ENCODE peak calls at places on chromosomes 12 and 14, in nine cellular contexts. One of them, this sample, is unnamed.

GRCh38 chr12:127984386-127985055 is 282.4 kb upstream of the TMEM132C start:
- DNase-seq in RWPE1: no peak
- DNase-seq in fibroblast of lung: peak
- DNase-seq in stomach: no peak
- DNase-seq in PC-3: peak
- DNase-seq in small intestine: no peak
- DNase-seq in hepatocyte: no peak
- DNase-seq in upper lobe of right lung: no peak
- DNase-seq in naive thymus-derived CD4-positive, alpha-beta T cell: no peak
- DNase-seq in this sample: no peak

GRCh38 chr12:4293299-4293941 is 19.9 kb downstream of the CCND2 start:
- DNase-seq in RWPE1: no peak
- DNase-seq in fibroblast of lung: no peak
- DNase-seq in stomach: no peak
- DNase-seq in PC-3: no peak
- DNase-seq in small intestine: no peak
- DNase-seq in hepatocyte: no peak
- DNase-seq in upper lobe of right lung: no peak
- DNase-seq in naive thymus-derived CD4-positive, alpha-beta T cell: no peak
- DNase-seq in this sample: no peak

GRCh38 chr14:75234173-75234855 is 44.3 kb upstream of the FOS start:
- DNase-seq in RWPE1: peak
- DNase-seq in fibroblast of lung: peak
- DNase-seq in stomach: no peak
- DNase-seq in PC-3: peak
- DNase-seq in small intestine: peak
- DNase-seq in hepatocyte: peak
- DNase-seq in upper lobe of right lung: peak
- DNase-seq in naive thymus-derived CD4-positive, alpha-beta T cell: no peak
- DNase-seq in this sample: no peak

GRCh38 chr12:15689751-15690191 is 99.4 kb downstream of the EPS8 start:
- DNase-seq in RWPE1: no peak
- DNase-seq in fibroblast of lung: no peak
- DNase-seq in stomach: no peak
- DNase-seq in PC-3: peak
- DNase-seq in small intestine: peak
- DNase-seq in hepatocyte: no peak
- DNase-seq in upper lobe of right lung: no peak
- DNase-seq in naive thymus-derived CD4-positive, alpha-beta T cell: no peak
- DNase-seq in this sample: no peak

GRCh38 chr12:51773145-51773869 is 75.2 kb downstream of the FIGNL2 start:
- DNase-seq in RWPE1: peak
- DNase-seq in fibroblast of lung: peak
- DNase-seq in stomach: no peak
- DNase-seq in PC-3: peak
- DNase-seq in small intestine: no peak
- DNase-seq in hepatocyte: no peak
- DNase-seq in upper lobe of right lung: no peak
- DNase-seq in naive thymus-derived CD4-positive, alpha-beta T cell: no peak
- DNase-seq in this sample: no peak

GRCh38 chr14:53493895-53494294 is 340.8 kb upstream of the DDHD1 start:
- DNase-seq in RWPE1: no peak
- DNase-seq in fibroblast of lung: no peak
- DNase-seq in stomach: no peak
- DNase-seq in PC-3: no peak
- DNase-seq in small intestine: no peak
- DNase-seq in hepatocyte: no peak
- DNase-seq in upper lobe of right lung: no peak
- DNase-seq in naive thymus-derived CD4-positive, alpha-beta T cell: no peak
- DNase-seq in this sample: no peak

GRCh38 chr12:50520808-50521207 is 16.0 kb downstream of the DIP2B start:
- DNase-seq in RWPE1: no peak
- DNase-seq in fibroblast of lung: no peak
- DNase-seq in stomach: no peak
- DNase-seq in PC-3: no peak
- DNase-seq in small intestine: no peak
- DNase-seq in hepatocyte: no peak
- DNase-seq in upper lobe of right lung: no peak
- DNase-seq in naive thymus-derived CD4-positive, alpha-beta T cell: no peak
- DNase-seq in this sample: no peak

GRCh38 chr12:102326987-102327386 is 129.4 kb upstream of the PMCH start:
- DNase-seq in RWPE1: no peak
- DNase-seq in fibroblast of lung: no peak
- DNase-seq in stomach: no peak
- DNase-seq in PC-3: no peak
- DNase-seq in small intestine: no peak
- DNase-seq in hepatocyte: no peak
- DNase-seq in upper lobe of right lung: no peak
- DNase-seq in naive thymus-derived CD4-positive, alpha-beta T cell: no peak
- DNase-seq in this sample: no peak

GRCh38 chr12:27866382-27867101 is 86.5 kb upstream of the MANSC4 start:
- DNase-seq in RWPE1: no peak
- DNase-seq in fibroblast of lung: peak
- DNase-seq in stomach: no peak
- DNase-seq in PC-3: peak
- DNase-seq in small intestine: no peak
- DNase-seq in hepatocyte: peak
- DNase-seq in upper lobe of right lung: no peak
- DNase-seq in naive thymus-derived CD4-positive, alpha-beta T cell: no peak
- DNase-seq in this sample: no peak

GRCh38 chr12:67649165-67650126 is 901 bp downstream of the DYRK2 start:
- DNase-seq in RWPE1: peak
- DNase-seq in fibroblast of lung: no peak
- DNase-seq in stomach: peak
- DNase-seq in PC-3: peak
- DNase-seq in small intestine: peak
- DNase-seq in hepatocyte: peak
- DNase-seq in upper lobe of right lung: peak
- DNase-seq in naive thymus-derived CD4-positive, alpha-beta T cell: peak
- DNase-seq in this sample: no peak

GRCh38 chr14:87149583-87150354 is 843.2 kb downstream of the GALC start:
- DNase-seq in RWPE1: no peak
- DNase-seq in fibroblast of lung: peak
- DNase-seq in stomach: no peak
- DNase-seq in PC-3: no peak
- DNase-seq in small intestine: no peak
- DNase-seq in hepatocyte: no peak
- DNase-seq in upper lobe of right lung: no peak
- DNase-seq in naive thymus-derived CD4-positive, alpha-beta T cell: no peak
- DNase-seq in this sample: no peak
- H3K27ac ChIP-seq in RWPE1: no peak
- H3K27ac ChIP-seq in fibroblast of lung: no peak
- H3K27ac ChIP-seq in stomach: no peak
- H3K27ac ChIP-seq in PC-3: no peak
- H3K27ac ChIP-seq in small intestine: no peak
- H3K27ac ChIP-seq in hepatocyte: no peak
- H3K27ac ChIP-seq in upper lobe of right lung: no peak
- H3K27ac ChIP-seq in naive thymus-derived CD4-positive, alpha-beta T cell: no peak
- H3K27ac ChIP-seq in this sample: no peak

GRCh38 chr14:94317259-94317658 is 5.9 kb downstream of the SERPINA6 start:
- DNase-seq in RWPE1: no peak
- DNase-seq in fibroblast of lung: no peak
- DNase-seq in stomach: no peak
- DNase-seq in PC-3: no peak
- DNase-seq in small intestine: peak
- DNase-seq in hepatocyte: peak
- DNase-seq in upper lobe of right lung: no peak
- DNase-seq in naive thymus-derived CD4-positive, alpha-beta T cell: no peak
- DNase-seq in this sample: no peak

GRCh38 chr14:94322648-94323570 is at the start of gene SERPINA6:
- DNase-seq in RWPE1: no peak
- DNase-seq in fibroblast of lung: peak
- DNase-seq in stomach: no peak
- DNase-seq in PC-3: no peak
- DNase-seq in small intestine: no peak
- DNase-seq in hepatocyte: peak
- DNase-seq in upper lobe of right lung: no peak
- DNase-seq in naive thymus-derived CD4-positive, alpha-beta T cell: no peak
- DNase-seq in this sample: no peak

GRCh38 chr14:94316692-94317091 is 6.4 kb downstream of the SERPINA6 start:
- DNase-seq in RWPE1: no peak
- DNase-seq in fibroblast of lung: no peak
- DNase-seq in stomach: no peak
- DNase-seq in PC-3: no peak
- DNase-seq in small intestine: no peak
- DNase-seq in hepatocyte: no peak
- DNase-seq in upper lobe of right lung: no peak
- DNase-seq in naive thymus-derived CD4-positive, alpha-beta T cell: no peak
- DNase-seq in this sample: no peak

GRCh38 chr14:94321421-94322271 is 1.5 kb downstream of the SERPINA6 start:
- DNase-seq in RWPE1: no peak
- DNase-seq in fibroblast of lung: no peak
- DNase-seq in stomach: no peak
- DNase-seq in PC-3: no peak
- DNase-seq in small intestine: no peak
- DNase-seq in hepatocyte: no peak
- DNase-seq in upper lobe of right lung: no peak
- DNase-seq in naive thymus-derived CD4-positive, alpha-beta T cell: no peak
- DNase-seq in this sample: no peak

DNA sequence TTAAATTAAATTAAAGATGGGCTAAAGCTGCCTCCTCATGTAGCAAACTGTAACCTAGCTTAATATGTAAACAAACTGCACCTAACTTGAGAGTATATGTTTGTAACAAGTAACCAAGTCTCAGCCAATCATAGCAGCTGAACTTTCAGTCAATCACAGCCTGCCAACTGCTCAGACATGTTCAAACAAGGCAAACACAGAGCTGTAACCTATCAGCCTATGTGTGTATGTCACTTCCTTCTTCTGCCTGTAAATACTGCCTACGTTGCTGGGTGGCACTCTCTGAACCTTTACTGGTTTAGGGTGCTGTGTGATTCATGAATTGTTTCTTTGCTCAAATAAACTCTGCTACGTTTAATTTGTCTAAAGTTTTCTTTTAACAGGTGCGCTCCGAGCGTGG is 2.9 kb downstream of the SERPINA6 start:
- DNase-seq in RWPE1: peak
- DNase-seq in fibroblast of lung: no peak
- DNase-seq in stomach: no peak
- DNase-seq in PC-3: peak
- DNase-seq in small intestine: peak
- DNase-seq in hepatocyte: peak
- DNase-seq in upper lobe of right lung: no peak
- DNase-seq in naive thymus-derived CD4-positive, alpha-beta T cell: no peak
- DNase-seq in this sample: peak
- H3K27ac ChIP-seq in RWPE1: peak
- H3K27ac ChIP-seq in fibroblast of lung: no peak
- H3K27ac ChIP-seq in stomach: no peak
- H3K27ac ChIP-seq in PC-3: no peak
- H3K27ac ChIP-seq in small intestine: no peak
- H3K27ac ChIP-seq in hepatocyte: peak
- H3K27ac ChIP-seq in upper lobe of right lung: no peak
- H3K27ac ChIP-seq in naive thymus-derived CD4-positive, alpha-beta T cell: no peak
- H3K27ac ChIP-seq in this sample: peak

DNA sequence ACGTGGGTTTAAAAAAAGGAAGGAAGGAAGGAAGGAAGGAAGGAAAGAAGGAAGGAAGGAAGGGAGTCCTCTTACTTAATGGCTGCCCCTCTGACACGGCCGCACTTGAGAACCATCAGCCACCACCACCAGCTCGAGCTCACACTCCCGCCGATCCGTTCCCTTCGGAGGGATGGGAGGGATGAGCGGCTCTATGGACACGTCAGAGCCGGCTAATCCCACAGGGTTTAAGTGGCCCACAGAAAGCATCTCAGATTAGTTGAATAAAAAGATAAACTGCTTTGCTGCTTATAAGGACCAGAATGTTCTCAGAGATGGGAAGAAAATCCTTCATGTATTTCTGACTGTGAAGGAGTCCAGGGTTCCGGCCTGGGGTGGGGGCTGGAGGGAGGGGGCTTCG is 31.1 kb downstream of the PRIMA1 start:
- DNase-seq in RWPE1: no peak
- DNase-seq in fibroblast of lung: no peak
- DNase-seq in stomach: no peak
- DNase-seq in PC-3: no peak
- DNase-seq in small intestine: no peak
- DNase-seq in hepatocyte: peak
- DNase-seq in upper lobe of right lung: no peak
- DNase-seq in naive thymus-derived CD4-positive, alpha-beta T cell: no peak
- DNase-seq in this sample: no peak
- H3K27ac ChIP-seq in RWPE1: no peak
- H3K27ac ChIP-seq in fibroblast of lung: no peak
- H3K27ac ChIP-seq in stomach: peak
- H3K27ac ChIP-seq in PC-3: no peak
- H3K27ac ChIP-seq in small intestine: no peak
- H3K27ac ChIP-seq in hepatocyte: peak
- H3K27ac ChIP-seq in upper lobe of right lung: no peak
- H3K27ac ChIP-seq in naive thymus-derived CD4-positive, alpha-beta T cell: no peak
- H3K27ac ChIP-seq in this sample: no peak

GRCh38 chr12:131985145-131985875 is 35.6 kb downstream of the EP400 start:
- DNase-seq in RWPE1: no peak
- DNase-seq in fibroblast of lung: no peak
- DNase-seq in stomach: peak
- DNase-seq in PC-3: no peak
- DNase-seq in small intestine: no peak
- DNase-seq in hepatocyte: no peak
- DNase-seq in upper lobe of right lung: peak
- DNase-seq in naive thymus-derived CD4-positive, alpha-beta T cell: no peak
- DNase-seq in this sample: no peak

GRCh38 chr12:131988054-131988796 is 38.5 kb downstream of the EP400 start:
- DNase-seq in RWPE1: no peak
- DNase-seq in fibroblast of lung: no peak
- DNase-seq in stomach: no peak
- DNase-seq in PC-3: no peak
- DNase-seq in small intestine: no peak
- DNase-seq in hepatocyte: no peak
- DNase-seq in upper lobe of right lung: no peak
- DNase-seq in naive thymus-derived CD4-positive, alpha-beta T cell: no peak
- DNase-seq in this sample: no peak

GRCh38 chr12:131986361-131986760 is 36.6 kb downstream of the EP400 start:
- DNase-seq in RWPE1: no peak
- DNase-seq in fibroblast of lung: no peak
- DNase-seq in stomach: no peak
- DNase-seq in PC-3: no peak
- DNase-seq in small intestine: no peak
- DNase-seq in hepatocyte: no peak
- DNase-seq in upper lobe of right lung: no peak
- DNase-seq in naive thymus-derived CD4-positive, alpha-beta T cell: no peak
- DNase-seq in this sample: no peak

GRCh38 chr12:131987552-131987951 is 37.8 kb downstream of the EP400 start:
- DNase-seq in RWPE1: no peak
- DNase-seq in fibroblast of lung: no peak
- DNase-seq in stomach: no peak
- DNase-seq in PC-3: no peak
- DNase-seq in small intestine: no peak
- DNase-seq in hepatocyte: no peak
- DNase-seq in upper lobe of right lung: no peak
- DNase-seq in naive thymus-derived CD4-positive, alpha-beta T cell: no peak
- DNase-seq in this sample: no peak

DNA sequence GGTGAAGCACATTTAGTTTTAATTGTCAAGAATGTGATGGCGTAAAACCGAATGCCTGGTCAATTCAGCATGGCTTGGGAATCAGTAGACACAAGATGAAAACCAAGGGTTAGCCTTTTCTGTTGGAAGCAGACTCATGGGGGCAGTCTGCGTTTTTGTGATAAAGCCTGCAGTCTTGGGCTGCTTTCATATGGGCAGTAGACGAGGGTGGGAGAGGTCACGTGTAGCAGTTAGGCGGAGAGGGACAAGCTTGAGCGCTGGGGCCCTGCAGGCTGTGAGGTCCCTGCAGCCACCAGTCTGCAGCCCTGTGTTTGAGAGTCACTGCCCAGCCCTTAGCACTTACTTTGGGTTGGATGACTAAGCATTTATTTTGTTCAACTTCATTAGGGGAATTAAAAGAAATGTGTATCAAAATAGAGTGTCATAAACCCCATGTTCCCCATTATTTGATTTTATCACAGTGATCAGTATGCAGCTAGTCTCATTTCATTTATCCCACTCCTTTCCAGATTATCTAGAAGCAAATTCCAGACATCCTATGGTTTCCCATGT is 37.2 kb downstream of the EP400 start:
- DNase-seq in RWPE1: no peak
- DNase-seq in fibroblast of lung: no peak
- DNase-seq in stomach: no peak
- DNase-seq in PC-3: no peak
- DNase-seq in small intestine: no peak
- DNase-seq in hepatocyte: no peak
- DNase-seq in upper lobe of right lung: no peak
- DNase-seq in naive thymus-derived CD4-positive, alpha-beta T cell: no peak
- DNase-seq in this sample: no peak
- H3K27ac ChIP-seq in RWPE1: no peak
- H3K27ac ChIP-seq in fibroblast of lung: no peak
- H3K27ac ChIP-seq in stomach: no peak
- H3K27ac ChIP-seq in PC-3: no peak
- H3K27ac ChIP-seq in small intestine: no peak
- H3K27ac ChIP-seq in hepatocyte: no peak
- H3K27ac ChIP-seq in upper lobe of right lung: no peak
- H3K27ac ChIP-seq in naive thymus-derived CD4-positive, alpha-beta T cell: no peak
- H3K27ac ChIP-seq in this sample: no peak